ENCODE peak calls at places on chromosomes 12 and 14, in ten cellular contexts. P, G, W, A, F, U, S, D, X and I are unnamed samples.

GRCh38 chr12:95951515-95951914 is 8.4 kb downstream of the AMDHD1 start:
- DNase-seq in P (no peak), G (no peak), W (no peak), A (no peak), F (no peak), U (no peak), S (no peak), D (no peak), X (no peak), I (no peak)

GRCh38 chr14:99430491-99430890 is 50.2 kb downstream of the SETD3 start:
- DNase-seq in P (no peak), G (no peak), W (peak), A (no peak), F (peak), U (no peak), S (peak), D (no peak), X (no peak), I (no peak)

GRCh38 chr12:6363330-6364036 is 11.9 kb downstream of the SCNN1A start:
- DNase-seq in P (peak), G (peak), W (peak), A (peak), F (peak), U (peak), S (peak), D (no peak), X (peak), I (peak)

GRCh38 chr12:117334855-117335587 is 26.4 kb downstream of the NOS1 start:
- DNase-seq in P (no peak), G (no peak), W (no peak), A (peak), F (no peak), U (no peak), S (no peak), D (no peak), X (no peak), I (no peak)

GRCh38 chr14:67562776-67563150 is 29.7 kb downstream of the PLEKHH1 start:
- DNase-seq in P (no peak), G (no peak), W (no peak), A (no peak), F (no peak), U (no peak), S (no peak), D (no peak), X (no peak), I (peak)

GRCh38 chr14:68593806-68594536 is 198.9 kb downstream of the ZFP36L1 start:
- DNase-seq in P (no peak), G (peak), W (no peak), A (peak), F (peak), U (peak), S (no peak), D (no peak), X (peak), I (peak)

GRCh38 chr12:92134638-92135274 is 10.9 kb downstream of the BTG1 start:
- DNase-seq in P (no peak), G (no peak), W (no peak), A (peak), F (no peak), U (peak), S (no peak), D (peak), X (no peak), I (no peak)

GRCh38 chr14:50225067-50225973 is 6.1 kb downstream of the SOS2 start:
- DNase-seq in P (no peak), G (no peak), W (no peak), A (peak), F (peak), U (peak), S (no peak), D (peak), X (no peak), I (no peak)

GRCh38 chr12:51631021-51631420 is 40.0 kb downstream of the SCN8A start:
- DNase-seq in P (no peak), G (no peak), W (no peak), A (no peak), F (no peak), U (no peak), S (no peak), D (no peak), X (no peak), I (no peak)

GRCh38 chr14:64761441-64762043 is 57.3 kb downstream of the PLEKHG3 start:
- DNase-seq in P (no peak), G (no peak), W (no peak), A (no peak), F (no peak), U (peak), S (no peak), D (no peak), X (no peak), I (no peak)

GRCh38 chr14:91327661-91328312 is 83.3 kb upstream of the GPR68 start:
- DNase-seq in P (no peak), G (no peak), W (no peak), A (no peak), F (no peak), U (no peak), S (no peak), D (no peak), X (no peak), I (no peak)

GRCh38 chr14:96051642-96052540 is 12.7 kb downstream of the C14orf132 start:
- DNase-seq in P (no peak), G (peak), W (no peak), A (no peak), F (no peak), U (no peak), S (no peak), D (no peak), X (no peak), I (no peak)

GRCh38 chr14:79325557-79325956 is 885.7 kb downstream of the DIO2 start:
- DNase-seq in P (no peak), G (no peak), W (no peak), A (no peak), F (no peak), U (no peak), S (no peak), D (no peak), X (no peak), I (no peak)

GRCh38 chr14:103247169-103247606 is 86.8 kb upstream of the EIF5 start:
- DNase-seq in P (no peak), G (no peak), W (no peak), A (no peak), F (no peak), U (no peak), S (no peak), D (no peak), X (no peak), I (no peak)

GRCh38 chr12:93266-94005 is 26.9 kb downstream of the IQSEC3 start:
- DNase-seq in P (no peak), G (no peak), W (no peak), A (no peak), F (no peak), U (no peak), S (no peak), D (no peak), X (no peak), I (no peak)

GRCh38 chr12:30794591-30795409 is 40.0 kb upstream of the CAPRIN2 start:
- DNase-seq in P (no peak), G (no peak), W (no peak), A (peak), F (no peak), U (peak), S (no peak), D (no peak), X (no peak), I (no peak)

GRCh38 chr14:101440511-101440910 is 120.8 kb upstream of the DIO3 start:
- DNase-seq in P (no peak), G (no peak), W (no peak), A (no peak), F (no peak), U (no peak), S (no peak), D (no peak), X (no peak), I (no peak)

GRCh38 chr12:9039397-9039977 is 50.1 kb downstream of the KLRG1 start:
- DNase-seq in P (no peak), G (no peak), W (no peak), A (peak), F (peak), U (peak), S (no peak), D (no peak), X (peak), I (no peak)

GRCh38 chr14:53670701-53671100 is 285.9 kb downstream of the BMP4 start:
- DNase-seq in P (no peak), G (no peak), W (no peak), A (peak), F (no peak), U (peak), S (no peak), D (peak), X (no peak), I (no peak)

GRCh38 chr14:50510157-50510556 is 22.2 kb downstream of the MAP4K5 start:
- DNase-seq in P (no peak), G (no peak), W (no peak), A (no peak), F (no peak), U (no peak), S (no peak), D (no peak), X (no peak), I (no peak)

GRCh38 chr14:50001146-50001998 is 108.5 kb downstream of the ARF6 start:
- DNase-seq in P (peak), G (peak), W (peak), A (peak), F (no peak), U (peak), S (peak), D (no peak), X (no peak), I (peak)

GRCh38 chr14:102277874-102278630 is 26.9 kb downstream of the MOK start:
- DNase-seq in P (no peak), G (no peak), W (no peak), A (peak), F (peak), U (no peak), S (no peak), D (no peak), X (no peak), I (no peak)

GRCh38 chr14:57486767-57487379 is 6.8 kb downstream of the CCDC198 start:
- DNase-seq in P (no peak), G (no peak), W (no peak), A (peak), F (peak), U (peak), S (no peak), D (no peak), X (peak), I (no peak)

GRCh38 chr14:72644758-72645489 is 249.0 kb downstream of the DPF3 start:
- DNase-seq in P (no peak), G (no peak), W (no peak), A (no peak), F (no peak), U (no peak), S (no peak), D (no peak), X (no peak), I (no peak)

GRCh38 chr12:122099856-122100255 is 21.3 kb downstream of the MLXIP start:
- DNase-seq in P (no peak), G (no peak), W (no peak), A (no peak), F (no peak), U (no peak), S (no peak), D (no peak), X (no peak), I (peak)

GRCh38 chr14:68819260-68819691 is 26.4 kb upstream of the ZFP36L1 start:
- DNase-seq in P (no peak), G (peak), W (no peak), A (peak), F (peak), U (no peak), S (peak), D (no peak), X (no peak), I (no peak)

GRCh38 chr12:12705833-12706520 is 10.0 kb upstream of the GPR19 start:
- DNase-seq in P (peak), G (no peak), W (no peak), A (no peak), F (no peak), U (no peak), S (peak), D (no peak), X (no peak), I (no peak)

GRCh38 chr14:39426605-39427004 is 5.6 kb downstream of the FBXO33 start:
- DNase-seq in P (no peak), G (no peak), W (no peak), A (peak), F (no peak), U (peak), S (no peak), D (no peak), X (peak), I (no peak)

GRCh38 chr12:6430124-6430989 is 14.4 kb upstream of the CD27 start:
- DNase-seq in P (peak), G (peak), W (no peak), A (peak), F (no peak), U (peak), S (peak), D (peak), X (peak), I (peak)

GRCh38 chr12:40015360-40015759 is 90.5 kb downstream of the SLC2A13 start:
- DNase-seq in P (no peak), G (no peak), W (no peak), A (no peak), F (no peak), U (peak), S (no peak), D (no peak), X (no peak), I (no peak)

GRCh38 chr12:124422570-124423523 is 128.0 kb downstream of the RFLNA start:
- DNase-seq in P (peak), G (peak), W (no peak), A (peak), F (no peak), U (peak), S (no peak), D (peak), X (no peak), I (peak)

GRCh38 chr12:118360785-118361404 is 11.8 kb downstream of the TAOK3 start:
- DNase-seq in P (no peak), G (no peak), W (no peak), A (peak), F (no peak), U (peak), S (no peak), D (no peak), X (no peak), I (no peak)

GRCh38 chr12:6662602-6662905 is 365 bp downstream of the ING4 start:
- DNase-seq in P (no peak), G (no peak), W (no peak), A (no peak), F (no peak), U (no peak), S (no peak), D (no peak), X (no peak), I (no peak)